ENCODE peak calls at places on chromosomes 1 and 21, in five cellular contexts. P is uterus, M is astrocyte, B is HFFc6, N is lower leg skin. I is an unnamed sample.

GRCh38 chr1:151710187-151710586 is 6.4 kb downstream of the CELF3 start:
- DNase-seq in M (peak), N (no peak), B (peak), P (no peak), I (peak)

GRCh38 chr1:181936768-181937581 is 124.5 kb downstream of the ZNF648 start:
- DNase-seq in P (no peak), N (no peak), M (no peak), B (no peak), I (peak)

GRCh38 chr1:29875557-29876028 is 639.3 kb downstream of the PTPRU start:
- DNase-seq in P (no peak), M (no peak), N (peak), B (no peak), I (no peak)

GRCh38 chr1:108639899-108640560 is 20.9 kb downstream of the HENMT1 start:
- DNase-seq in M (no peak), N (no peak), P (no peak), B (no peak), I (no peak)

GRCh38 chr1:30806381-30807317 is 49.1 kb upstream of the LAPTM5 start:
- DNase-seq in N (no peak), M (no peak), P (no peak), B (no peak), I (no peak)

GRCh38 chr1:224434447-224435317 is at the start of gene WDR26:
- DNase-seq in P (peak), M (peak), B (peak), N (peak), I (peak)

GRCh38 chr1:43235451-43236121 is 34.2 kb upstream of the TMEM125 start:
- DNase-seq in N (peak), B (no peak), M (no peak), P (no peak), I (no peak)

GRCh38 chr1:119361611-119362010 is 7.0 kb upstream of the HAO2 start:
- DNase-seq in P (no peak), N (no peak), M (no peak), B (no peak), I (no peak)

GRCh38 chr1:204363335-204364114 is 3.8 kb upstream of the PLEKHA6 start:
- DNase-seq in M (peak), B (peak), P (peak), N (peak), I (peak)

GRCh38 chr1:12155328-12155727 is 11.5 kb upstream of the TNFRSF1B start:
- DNase-seq in N (no peak), B (no peak), P (no peak), M (no peak), I (no peak)

GRCh38 chr1:39269791-39270342 is 65.4 kb downstream of the MACF1 start:
- DNase-seq in N (no peak), B (no peak), M (no peak), P (peak), I (no peak)

GRCh38 chr1:244302889-244303609 is 148.7 kb downstream of the ADSS2 start:
- DNase-seq in N (peak), M (peak), P (no peak), B (peak), I (peak)

GRCh38 chr1:232529747-232530146 is 100.2 kb downstream of the SIPA1L2 start:
- DNase-seq in P (no peak), M (peak), B (no peak), N (no peak), I (no peak)

GRCh38 chr1:29236993-29237905 is 927 bp downstream of the PTPRU start:
- DNase-seq in M (peak), B (peak), N (peak), P (peak), I (peak)

GRCh38 chr1:51253691-51254090 is 17.6 kb downstream of the RNF11 start:
- DNase-seq in P (no peak), N (no peak), M (no peak), B (no peak), I (no peak)

DNA sequence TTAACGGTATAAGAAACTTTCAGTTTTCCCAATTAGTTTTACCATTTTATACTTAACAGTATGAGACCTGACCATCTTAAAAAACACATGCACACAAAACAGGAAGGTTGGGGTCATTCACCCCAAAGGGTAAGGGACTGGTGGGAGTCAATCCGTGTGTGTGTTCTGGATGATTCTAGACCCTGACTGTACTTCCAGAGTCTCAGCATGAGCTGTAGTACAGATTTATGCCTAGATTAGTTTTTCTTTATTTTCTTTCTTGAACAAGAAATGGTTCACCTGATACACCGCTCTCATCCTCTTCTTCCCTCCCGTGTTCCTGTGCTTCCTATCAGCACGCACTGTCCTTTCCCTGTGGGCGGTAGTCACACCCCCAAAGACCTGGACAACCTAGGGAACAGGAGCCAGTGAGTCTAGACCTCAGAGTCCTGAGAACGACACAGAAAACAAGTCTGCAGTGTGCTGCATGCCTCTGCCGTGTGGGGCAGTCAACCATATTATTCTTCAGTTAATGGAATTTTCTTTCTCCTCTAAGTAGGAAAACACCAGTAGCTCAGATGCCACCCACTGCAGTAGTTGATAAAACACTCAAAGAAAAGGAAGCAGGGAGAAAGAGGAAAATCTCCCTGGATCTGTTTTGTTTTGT is 38.9 kb upstream of the MRPS6 start:
- DNase-seq in P (no peak), M (no peak), B (no peak), N (no peak), I (no peak)
- TF ChIP-seq CTCF in P (no peak), M (no peak), B (no peak), N (no peak), I (no peak)

DNA sequence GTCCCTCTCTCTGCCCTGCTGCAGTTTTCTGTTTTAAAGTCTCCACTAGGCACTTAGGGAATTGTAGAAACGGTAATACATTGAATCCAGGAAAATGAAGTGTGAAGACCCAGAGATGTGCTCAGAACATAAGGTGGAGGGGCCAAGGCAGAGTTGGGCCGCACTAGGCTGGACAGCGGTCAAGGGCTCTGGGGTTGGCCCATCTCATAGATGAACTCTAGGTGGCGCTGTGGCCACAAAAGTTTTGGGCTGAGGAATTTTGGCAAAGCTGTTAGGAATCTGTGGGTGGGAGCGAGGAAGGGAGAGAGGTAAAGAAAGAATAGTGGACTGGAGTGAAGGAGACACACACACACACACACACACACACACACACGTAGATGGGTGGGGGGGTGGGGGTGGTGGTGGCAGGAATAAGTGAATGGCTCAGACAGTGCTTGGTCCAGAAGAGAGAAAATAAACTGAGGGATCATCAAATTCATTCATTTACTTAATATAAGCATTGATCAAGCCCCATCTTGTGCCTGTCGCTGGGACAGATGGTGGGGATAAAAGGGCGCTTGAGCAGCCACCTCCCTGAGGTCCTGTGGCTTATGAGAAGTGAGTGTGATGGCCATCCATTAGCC is 258.5 kb downstream of the TRABD2B start:
- DNase-seq in M (peak), P (no peak), N (peak), B (no peak), I (peak)
- TF ChIP-seq CTCF in M (peak), P (peak), N (no peak), B (peak), I (peak)

GRCh38 chr1:180168786-180169640 is 14.3 kb downstream of the QSOX1 start:
- DNase-seq in N (no peak), M (no peak), B (no peak), P (peak), I (peak)
- TF ChIP-seq CTCF in N (no peak), M (peak), B (peak), P (no peak), I (peak)

GRCh38 chr1:229258851-229259110 is 12.1 kb upstream of the RAB4A start:
- DNase-seq in P (no peak), N (no peak), B (no peak), M (no peak), I (no peak)

GRCh38 chr1:229252228-229252984 is 18.5 kb upstream of the RAB4A start:
- DNase-seq in B (no peak), P (no peak), M (no peak), N (no peak), I (no peak)

GRCh38 chr1:229258031-229258850 is 12.7 kb upstream of the RAB4A start:
- DNase-seq in B (peak), M (peak), N (no peak), P (peak), I (peak)

GRCh38 chr1:229253170-229253974 is 17.5 kb upstream of the RAB4A start:
- DNase-seq in P (no peak), N (no peak), B (no peak), M (peak), I (peak)

GRCh38 chr1:229254910-229255541 is 15.9 kb upstream of the RAB4A start:
- DNase-seq in B (no peak), M (no peak), P (no peak), N (no peak), I (peak)
- TF ChIP-seq CTCF in B (peak), M (no peak), P (peak), N (no peak), I (no peak)

GRCh38 chr1:23400324-23401110 is 24.0 kb downstream of the TCEA3 start:
- DNase-seq in P (peak), B (no peak), M (no peak), N (no peak), I (no peak)
- TF ChIP-seq CTCF in P (no peak), B (no peak), M (no peak), N (no peak), I (no peak)

GRCh38 chr1:61921435-61921834 is 179.2 kb downstream of the PATJ start:
- DNase-seq in N (no peak), B (no peak), P (no peak), M (no peak), I (no peak)
- TF ChIP-seq CTCF in N (no peak), B (peak), P (no peak), M (peak), I (no peak)

GRCh38 chr1:44946720-44947059 is 39.7 kb downstream of the EIF2B3 start:
- DNase-seq in P (no peak), N (no peak), B (no peak), M (peak), I (no peak)
- TF ChIP-seq CTCF in P (no peak), N (no peak), B (no peak), M (no peak), I (no peak)

DNA sequence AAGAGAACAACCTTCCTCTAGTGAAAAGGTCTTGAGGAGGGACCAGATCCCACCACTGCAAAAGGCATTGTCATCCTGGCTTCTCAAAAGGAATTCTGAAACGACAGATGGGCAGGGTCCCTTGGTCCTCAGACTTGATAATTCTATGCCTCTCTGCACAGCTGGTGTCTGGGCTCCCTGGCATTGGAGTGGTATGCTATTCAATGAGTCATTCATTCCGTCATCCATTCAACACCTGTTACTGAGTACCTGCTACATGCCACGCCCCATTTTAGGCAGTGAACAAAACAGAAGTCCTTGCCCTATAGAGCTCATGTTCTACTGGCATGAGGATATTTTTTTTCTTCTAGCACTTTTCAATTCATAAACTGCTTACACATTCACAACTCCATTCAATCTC is 45.8 kb upstream of the HMGB4 start:
- DNase-seq in N (no peak), M (no peak), P (no peak), B (no peak), I (no peak)
- TF ChIP-seq CTCF in N (no peak), M (no peak), P (no peak), B (no peak), I (no peak)

DNA sequence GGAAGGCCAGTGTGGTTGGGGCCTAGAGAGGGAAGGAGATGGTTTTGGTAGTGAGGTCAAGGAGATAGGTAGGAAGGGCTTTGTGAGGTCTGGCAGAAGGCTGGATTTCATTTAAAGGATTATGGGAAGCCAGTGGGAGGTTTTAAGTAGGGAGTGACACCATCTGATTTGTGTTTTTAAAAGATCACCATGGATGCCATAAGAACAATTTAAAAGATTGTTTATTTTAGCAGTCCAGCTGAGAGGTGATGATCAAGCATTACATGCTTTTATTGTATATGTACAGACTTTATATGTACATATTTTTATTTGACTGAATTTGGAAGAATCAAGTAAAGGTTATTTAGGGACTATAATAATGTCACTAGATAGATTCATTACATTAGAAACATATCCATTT is 26.4 kb downstream of the RGL1 start:
- DNase-seq in M (no peak), B (no peak), P (no peak), N (no peak), I (no peak)
- TF ChIP-seq CTCF in M (no peak), B (no peak), P (no peak), N (no peak), I (no peak)

DNA sequence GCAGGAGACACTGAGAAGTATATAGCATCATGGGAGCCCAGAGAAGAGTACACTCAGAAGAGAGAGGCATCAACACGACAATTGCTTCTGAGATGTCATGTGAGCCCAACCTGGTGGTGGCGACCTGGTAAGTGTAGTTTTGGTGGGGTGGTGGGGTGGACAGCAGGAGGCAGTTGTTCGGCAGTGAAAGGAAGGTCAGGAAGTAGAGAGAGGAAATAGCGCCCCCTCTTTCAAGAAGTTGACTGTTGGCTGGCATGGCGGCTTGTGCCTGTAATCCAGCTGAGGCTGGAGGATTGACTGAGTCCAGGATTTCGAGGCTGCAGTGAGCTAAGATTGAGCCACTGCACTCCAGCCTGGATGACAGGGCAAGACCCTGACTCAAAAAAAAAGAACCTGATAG is 12.6 kb downstream of the RSPO1 start:
- DNase-seq in B (no peak), N (no peak), M (no peak), P (no peak), I (no peak)
- TF ChIP-seq CTCF in B (no peak), N (no peak), M (no peak), P (no peak), I (no peak)

I was measured in Calu3.